ENCODE peak calls at places on chromosomes 4 and X, in six cellular contexts. P is lung, Y is heart right ventricle, R is upper lobe of left lung, Q is body of pancreas, T is A549. J is an unnamed sample.

GRCh38 chrX:19889582-19890342 is 2.4 kb upstream of the SH3KBP1 start:
- DNase-seq in P (no peak), Y (no peak), R (no peak), Q (peak), T (peak), J (peak)

GRCh38 chr4:86522349-86522748 is 71.8 kb upstream of the PTPN13 start:
- DNase-seq in P (no peak), Y (no peak), R (no peak), Q (no peak), T (no peak), J (peak)

GRCh38 chrX:111447298-111447697 is 35.3 kb upstream of the DCX start:
- DNase-seq in P (no peak), Y (no peak), R (no peak), Q (peak), T (no peak), J (no peak)

GRCh38 chr4:123783936-123784335 is 387.3 kb downstream of the SPRY1 start:
- DNase-seq in P (no peak), Y (no peak), R (no peak), Q (no peak), T (no peak), J (no peak)

GRCh38 chrX:124194903-124195302 is 137.6 kb upstream of the TEX13D start:
- DNase-seq in P (no peak), Y (no peak), R (no peak), Q (no peak), T (no peak), J (no peak)

GRCh38 chr4:158015241-158015640 is 157.6 kb downstream of the GASK1B start:
- DNase-seq in P (no peak), Y (no peak), R (no peak), Q (no peak), T (no peak), J (peak)

GRCh38 chr4:51963871-51964513 is 56.2 kb downstream of the LRRC66 start:
- DNase-seq in P (no peak), Y (no peak), R (no peak), Q (no peak), T (no peak), J (peak)

GRCh38 chr4:60134106-60134505 is 1066.0 kb upstream of the ADGRL3 start:
- DNase-seq in P (no peak), Y (no peak), R (no peak), Q (no peak), T (no peak), J (no peak)

GRCh38 chr4:21819086-21819485 is 129.5 kb downstream of the KCNIP4 start:
- DNase-seq in P (no peak), Y (no peak), R (no peak), Q (no peak), T (no peak), J (no peak)

GRCh38 chrX:96861661-96862060 is 22.0 kb upstream of the RPA4 start:
- DNase-seq in P (no peak), Y (no peak), R (no peak), Q (no peak), T (no peak), J (no peak)

GRCh38 chrX:100216083-100216482 is 194.0 kb downstream of the PCDH19 start:
- DNase-seq in P (no peak), Y (no peak), R (no peak), Q (no peak), T (no peak), J (no peak)

GRCh38 chrX:16771483-16772398 is 14.5 kb upstream of the TXLNG start:
- DNase-seq in P (no peak), Y (no peak), R (no peak), Q (no peak), T (peak), J (no peak)

GRCh38 chr4:154444958-154445357 is 46.6 kb downstream of the DCHS2 start:
- DNase-seq in P (no peak), Y (no peak), R (no peak), Q (no peak), T (no peak), J (no peak)

GRCh38 chr4:33886356-33886755 is 2358.0 kb downstream of the ARAP2 start:
- DNase-seq in P (no peak), Y (no peak), R (no peak), Q (no peak), T (no peak), J (no peak)

GRCh38 chrX:680062-680461 is 49.5 kb downstream of the SHOX start:
- DNase-seq in P (no peak), Y (no peak), R (no peak), Q (no peak), T (no peak), J (no peak)

GRCh38 chr4:1490011-1490905 is 84.0 kb upstream of the NKX1-1 start:
- DNase-seq in P (no peak), Y (no peak), R (no peak), Q (peak), T (no peak), J (peak)

GRCh38 chrX:36462142-36462541 is 542.6 kb downstream of the CFAP47 start:
- DNase-seq in P (no peak), Y (no peak), R (no peak), Q (no peak), T (no peak), J (no peak)

GRCh38 chrX:154013614-154014360 is 5.9 kb downstream of the IRAK1 start:
- DNase-seq in P (no peak), Y (no peak), R (no peak), Q (peak), T (peak), J (peak)

GRCh38 chrX:37658352-37659030 is 27.1 kb upstream of the XK start:
- DNase-seq in P (no peak), Y (no peak), R (no peak), Q (no peak), T (no peak), J (no peak)

GRCh38 chr4:176967586-176967985 is 174.9 kb upstream of the VEGFC start:
- DNase-seq in P (no peak), Y (no peak), R (no peak), Q (no peak), T (no peak), J (no peak)

GRCh38 chr4:169059294-169060201 is 49.5 kb upstream of the CBR4 start:
- DNase-seq in P (no peak), Y (peak), R (no peak), Q (no peak), T (no peak), J (no peak)

GRCh38 chr4:170979736-170980135 is 833.5 kb upstream of the GALNTL6 start:
- DNase-seq in P (no peak), Y (no peak), R (no peak), Q (no peak), T (no peak), J (no peak)

GRCh38 chr4:141802324-141802723 is 165.9 kb downstream of the IL15 start:
- DNase-seq in P (no peak), Y (no peak), R (no peak), Q (no peak), T (no peak), J (no peak)

GRCh38 chr4:152734699-152735050 is 44.9 kb downstream of the TIGD4 start:
- DNase-seq in P (no peak), Y (no peak), R (no peak), Q (no peak), T (no peak), J (no peak)

GRCh38 chr4:166169111-166169510 is 296.1 kb downstream of the TLL1 start:
- DNase-seq in P (no peak), Y (no peak), R (no peak), Q (no peak), T (no peak), J (peak)

GRCh38 chrX:27597506-27597905 is 7.4 kb downstream of the DCAF8L2 start:
- DNase-seq in P (no peak), Y (no peak), R (no peak), Q (no peak), T (no peak), J (no peak)

GRCh38 chrX:129777218-129777768 is 2.5 kb upstream of the SASH3 start:
- DNase-seq in P (peak), Y (peak), R (peak), Q (peak), T (no peak), J (peak)

GRCh38 chr4:79024371-79024770 is 85.1 kb upstream of the PAQR3 start:
- DNase-seq in P (no peak), Y (no peak), R (no peak), Q (no peak), T (no peak), J (no peak)

GRCh38 chr4:184479516-184479950 is 5.2 kb upstream of the IRF2 start:
- DNase-seq in P (no peak), Y (no peak), R (no peak), Q (no peak), T (no peak), J (no peak)

GRCh38 chrX:68681443-68681941 is 34.0 kb downstream of the STARD8 start:
- DNase-seq in P (no peak), Y (no peak), R (no peak), Q (no peak), T (no peak), J (peak)

GRCh38 chr4:127509155-127509554 is 123.6 kb upstream of the INTU start:
- DNase-seq in P (no peak), Y (no peak), R (no peak), Q (no peak), T (no peak), J (no peak)

GRCh38 chr4:2507259-2507658 is 29.2 kb upstream of the FAM193A start:
- DNase-seq in P (no peak), Y (no peak), R (no peak), Q (no peak), T (no peak), J (peak)

GRCh38 chr4:144715230-144715629 is 69.3 kb downstream of the HHIP start:
- DNase-seq in P (no peak), Y (no peak), R (no peak), Q (no peak), T (no peak), J (no peak)

GRCh38 chr4:13202731-13203519 is 281.2 kb downstream of the RAB28 start:
- DNase-seq in P (no peak), Y (no peak), R (no peak), Q (no peak), T (no peak), J (no peak)

GRCh38 chrX:9682456-9682855 is 83.2 kb downstream of the GPR143 start:
- DNase-seq in P (no peak), Y (no peak), R (no peak), Q (peak), T (no peak), J (no peak)

GRCh38 chr4:25654971-25655963 is at the start of gene SLC34A2:
- DNase-seq in P (peak), Y (no peak), R (peak), Q (peak), T (no peak), J (peak)

GRCh38 chr4:48910511-48910910 is 3.9 kb upstream of the OCIAD2 start:
- DNase-seq in P (no peak), Y (no peak), R (no peak), Q (no peak), T (no peak), J (no peak)

GRCh38 chrX:45110494-45110893 is 90.2 kb downstream of the DIPK2B start:
- DNase-seq in P (no peak), Y (no peak), R (no peak), Q (no peak), T (no peak), J (no peak)
- H3K27ac ChIP-seq in P (no peak), Y (no peak), R (no peak), Q (no peak), T (no peak), J (no peak)

GRCh38 chrX:50799531-50799961 is 14.4 kb downstream of the SHROOM4 start:
- DNase-seq in P (no peak), Y (no peak), R (peak), Q (no peak), T (no peak), J (no peak)
- H3K27ac ChIP-seq in P (peak), Y (no peak), R (peak), Q (no peak), T (no peak), J (peak)

DNA sequence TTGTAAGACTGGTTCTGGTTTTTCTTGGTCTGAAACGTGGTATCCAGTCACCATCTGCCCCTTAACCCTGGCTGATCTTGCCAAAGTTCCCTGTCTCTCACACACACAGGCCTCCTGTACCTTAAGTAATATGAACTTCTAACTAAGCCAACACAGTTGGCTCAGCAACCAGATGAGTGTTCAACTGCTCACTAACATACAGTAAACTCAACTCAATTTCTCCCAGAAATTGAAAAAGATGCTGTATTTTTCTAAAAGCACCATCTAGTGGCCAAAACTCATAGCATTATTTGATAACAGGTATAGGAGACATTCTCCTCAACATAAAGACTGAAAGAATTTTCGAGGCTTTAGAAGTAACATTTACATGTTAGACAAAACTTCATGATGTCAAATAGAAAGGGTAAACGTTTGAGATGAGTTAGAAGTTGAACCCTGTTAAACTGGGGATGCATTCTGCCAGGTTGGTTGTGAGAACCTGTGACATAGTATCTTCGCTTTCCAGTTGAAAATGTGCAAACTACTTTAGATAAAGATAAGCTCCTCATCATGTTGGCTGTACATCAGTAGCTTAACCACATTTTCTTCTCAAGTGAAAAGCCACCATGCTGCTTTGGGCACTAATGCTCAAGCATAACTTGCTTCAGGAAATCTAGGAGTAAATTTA is 31.2 kb downstream of the CCNI start:
- DNase-seq in P (no peak), Y (no peak), R (no peak), Q (no peak), T (no peak), J (peak)
- H3K27ac ChIP-seq in P (no peak), Y (no peak), R (no peak), Q (no peak), T (no peak), J (peak)

DNA sequence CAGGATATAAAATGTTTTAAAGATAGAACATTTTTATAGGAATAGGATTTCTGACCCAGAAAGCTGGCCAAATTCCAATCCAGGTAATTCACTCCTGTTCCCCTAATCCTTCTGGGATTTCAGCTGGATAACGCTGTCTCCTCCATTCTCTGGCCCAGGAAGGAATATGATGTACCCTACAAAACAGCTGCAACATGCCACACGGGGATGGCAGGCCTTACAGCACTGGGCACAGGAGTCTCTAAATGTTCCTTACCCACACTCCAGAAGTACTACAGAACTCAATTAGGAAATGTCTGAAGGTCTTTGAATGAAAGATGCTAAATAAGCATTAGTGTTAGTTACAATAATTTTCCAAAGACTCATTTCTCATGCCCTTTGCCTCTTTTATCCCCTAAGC is 15.8 kb downstream of the CAMK2D start:
- DNase-seq in P (no peak), Y (no peak), R (no peak), Q (no peak), T (no peak), J (no peak)
- H3K27ac ChIP-seq in P (no peak), Y (no peak), R (no peak), Q (no peak), T (no peak), J (no peak)

GRCh38 chrX:11446951-11447350 is 153.7 kb downstream of the AMELX start:
- DNase-seq in P (no peak), Y (no peak), R (no peak), Q (no peak), T (no peak), J (no peak)
- H3K27ac ChIP-seq in P (no peak), Y (no peak), R (no peak), Q (no peak), T (no peak), J (peak)

DNA sequence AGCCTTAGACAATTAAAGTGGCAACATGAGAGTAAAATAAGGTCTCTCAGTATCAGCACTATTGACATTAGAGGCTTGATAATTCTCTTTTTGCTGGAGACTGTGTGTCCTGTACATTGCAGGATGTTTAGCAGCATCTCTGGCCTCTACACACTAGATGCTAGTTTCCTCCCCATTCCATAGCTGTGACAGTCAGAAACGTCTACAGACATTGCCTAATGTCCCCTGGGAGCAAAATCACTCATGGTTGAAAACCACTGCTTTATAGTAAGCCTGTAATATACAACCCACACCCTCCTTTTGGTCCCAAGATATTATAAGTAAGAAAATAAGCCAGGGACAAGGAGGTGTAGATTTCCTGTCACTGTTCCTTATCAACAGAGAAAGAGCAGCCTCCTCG is 166.0 kb downstream of the FRMPD4 start:
- DNase-seq in P (no peak), Y (no peak), R (no peak), Q (no peak), T (no peak), J (no peak)
- H3K27ac ChIP-seq in P (no peak), Y (no peak), R (no peak), Q (no peak), T (no peak), J (no peak)

J was measured in osteoblast.